ENCODE peak calls at places on chromosomes 16 and 17, in nine cellular contexts. O, R, W, L, Y, U, Z, Q and T are unnamed samples.

GRCh38 chr17:50799582-50799981 is 32.3 kb upstream of the ANKRD40CL start:
- DNase-seq in L (no peak), Z (no peak), Y (no peak), U (no peak), Q (no peak), O (no peak), R (no peak), W (no peak), T (peak)

GRCh38 chr17:263773-264172 is 82.3 kb upstream of the DOC2B start:
- DNase-seq in O (no peak), L (no peak), U (no peak), Z (no peak), W (no peak), Q (no peak), R (no peak), Y (no peak), T (no peak)

GRCh38 chr16:72635104-72635503 is 412.8 kb downstream of the ZFHX3 start:
- DNase-seq in O (no peak), L (no peak), Q (no peak), W (no peak), U (no peak), R (no peak), Y (no peak), Z (no peak), T (no peak)

GRCh38 chr16:61900482-61900881 is 135.8 kb downstream of the CDH8 start:
- DNase-seq in O (no peak), L (no peak), U (peak), Y (no peak), W (no peak), R (no peak), Z (no peak), Q (peak), T (no peak)

GRCh38 chr17:72666519-72666874 is 426.0 kb downstream of the SLC39A11 start:
- DNase-seq in Y (no peak), W (no peak), L (no peak), R (no peak), O (no peak), U (no peak), Z (no peak), Q (no peak), T (no peak)

GRCh38 chr16:57165923-57166322 is 19.9 kb downstream of the PSME3IP1 start:
- DNase-seq in L (no peak), Y (no peak), W (no peak), Q (no peak), U (no peak), R (no peak), Z (no peak), O (no peak), T (no peak)

GRCh38 chr17:50210249-50211225 is 9.1 kb upstream of the COL1A1 start:
- DNase-seq in L (no peak), Y (peak), R (no peak), Q (peak), W (peak), Z (no peak), O (no peak), U (peak), T (peak)

GRCh38 chr16:64983226-64983625 is 138.6 kb downstream of the CDH11 start:
- DNase-seq in L (no peak), R (no peak), W (no peak), Z (no peak), Q (no peak), O (no peak), Y (no peak), U (no peak), T (no peak)

GRCh38 chr16:12801511-12802042 is 2.1 kb downstream of the CPPED1 start:
- DNase-seq in W (peak), Q (peak), O (no peak), Y (no peak), U (peak), R (no peak), Z (no peak), L (no peak), T (no peak)

GRCh38 chr16:81553080-81553813 is 108.6 kb downstream of the CMIP start:
- DNase-seq in U (no peak), Q (peak), Z (no peak), W (no peak), Y (no peak), L (no peak), O (no peak), R (no peak), T (no peak)

GRCh38 chr17:29113334-29113733 is 66.9 kb downstream of the MYO18A start:
- DNase-seq in W (no peak), L (no peak), R (no peak), Y (peak), O (no peak), Q (no peak), U (no peak), Z (no peak), T (peak)

GRCh38 chr17:69732272-69732671 is 317.8 kb downstream of the MAP2K6 start:
- DNase-seq in L (no peak), U (no peak), Y (no peak), Q (no peak), O (no peak), Z (no peak), W (no peak), R (no peak), T (no peak)

GRCh38 chr17:50381920-50382319 is 8.9 kb downstream of the EME1 start:
- DNase-seq in R (no peak), Y (no peak), Z (no peak), O (no peak), Q (no peak), U (no peak), L (no peak), W (no peak), T (no peak)

GRCh38 chr16:79993810-79994209 is 393.3 kb upstream of the MAF start:
- DNase-seq in R (no peak), O (no peak), Q (no peak), U (no peak), Y (no peak), Z (no peak), L (no peak), W (no peak), T (no peak)

GRCh38 chr17:49567104-49567521 is 8.6 kb upstream of the NXPH3 start:
- DNase-seq in L (no peak), Z (no peak), R (no peak), Y (no peak), U (no peak), W (no peak), Q (no peak), O (no peak), T (no peak)

GRCh38 chr17:32584792-32585191 is 98.0 kb downstream of the CDK5R1 start:
- DNase-seq in O (no peak), R (no peak), W (no peak), L (no peak), Z (no peak), Q (no peak), Y (no peak), U (peak), T (no peak)

GRCh38 chr16:906296-906695 is 64.5 kb downstream of the LMF1 start:
- DNase-seq in Y (no peak), R (no peak), W (no peak), O (no peak), Z (no peak), U (no peak), Q (no peak), L (no peak), T (no peak)

GRCh38 chr16:85916141-85916890 is 17.4 kb downstream of the IRF8 start:
- DNase-seq in Z (no peak), Y (no peak), U (no peak), R (no peak), L (no peak), Q (no peak), W (peak), O (no peak), T (no peak)